ENCODE peak calls at places on chromosome 21, in five cellular contexts. F is thyroid gland, Q is spleen, B is heart left ventricle, R is tibial artery. O is an unnamed sample.
A peak's percentile ranks its signal among the peaks of the same experiment; 100 is the strongest.

GRCh38 chr21:35170818-35171217 is 121.7 kb upstream of the RUNX1 start:
- DNase-seq in F (no peak), Q (no peak), B (no peak), R (no peak), O (no peak)

GRCh38 chr21:43687566-43688395 is 28.4 kb downstream of the RRP1B start:
- DNase-seq in F (no peak), Q (peak; percentile 76), B (no peak), R (no peak), O (no peak)

GRCh38 chr21:28908351-28908750 is 84.3 kb downstream of the LTN1 start:
- DNase-seq in F (no peak), Q (no peak), B (no peak), R (no peak), O (no peak)

GRCh38 chr21:28426545-28426944 is 566.1 kb downstream of the LTN1 start:
- DNase-seq in F (no peak), Q (no peak), B (no peak), R (no peak), O (no peak)

GRCh38 chr21:27206368-27206982 is 239.6 kb upstream of the ADAMTS5 start:
- DNase-seq in F (no peak), Q (no peak), B (no peak), R (no peak), O (no peak)

GRCh38 chr21:34320006-34320405 is 43.8 kb upstream of the KCNE2 start:
- DNase-seq in F (no peak), Q (no peak), B (no peak), R (no peak), O (no peak)

GRCh38 chr21:28832013-28832714 is 160.5 kb downstream of the LTN1 start:
- DNase-seq in F (no peak), Q (no peak), B (no peak), R (no peak), O (no peak)

GRCh38 chr21:26120833-26121232 is 49.7 kb downstream of the APP start:
- DNase-seq in F (no peak), Q (no peak), B (no peak), R (no peak), O (no peak)

GRCh38 chr21:15754640-15755039 is 24.9 kb downstream of the USP25 start:
- DNase-seq in F (no peak), Q (no peak), B (no peak), R (no peak), O (no peak)

GRCh38 chr21:29342394-29342957 is 43.8 kb downstream of the BACH1 start:
- DNase-seq in F (no peak), Q (no peak), B (peak; percentile 76), R (peak; percentile 77), O (peak; percentile 49)

GRCh38 chr21:15978158-15978805 is 248.5 kb downstream of the USP25 start:
- DNase-seq in F (no peak), Q (no peak), B (no peak), R (no peak), O (no peak)

GRCh38 chr21:14480601-14481000 is 65.5 kb downstream of the SAMSN1 start:
- DNase-seq in F (no peak), Q (no peak), B (no peak), R (no peak), O (no peak)

GRCh38 chr21:23837564-23837963 is 1769.7 kb downstream of the MRPL39 start:
- DNase-seq in F (no peak), Q (no peak), B (no peak), R (no peak), O (no peak)

GRCh38 chr21:17538576-17538975 is 25.7 kb downstream of the CXADR start:
- DNase-seq in F (no peak), Q (no peak), B (no peak), R (no peak), O (no peak)

GRCh38 chr21:18760247-18760646 is 356.7 kb upstream of the TMPRSS15 start:
- DNase-seq in F (no peak), Q (no peak), B (no peak), R (no peak), O (no peak)

GRCh38 chr21:43333301-43334062 is 93.4 kb downstream of the SIK1 start:
- DNase-seq in F (peak; percentile 34), Q (no peak), B (peak; percentile 74), R (no peak), O (peak; percentile 34)

GRCh38 chr21:29209696-29210095 is 79.3 kb downstream of the MAP3K7CL start:
- DNase-seq in F (no peak), Q (no peak), B (no peak), R (no peak), O (no peak)

GRCh38 chr21:28770867-28771661 is 221.6 kb downstream of the LTN1 start:
- DNase-seq in F (no peak), Q (no peak), B (no peak), R (peak; percentile 38), O (no peak)

GRCh38 chr21:25859264-25859931 is 124.6 kb downstream of the GABPA start:
- DNase-seq in F (no peak), Q (no peak), B (no peak), R (no peak), O (no peak)

GRCh38 chr21:27173052-27173451 is 206.2 kb upstream of the ADAMTS5 start:
- DNase-seq in F (no peak), Q (no peak), B (no peak), R (no peak), O (no peak)

GRCh38 chr21:26846036-26846931 is 1.1 kb upstream of the ADAMTS1 start:
- DNase-seq in F (peak; percentile 82), Q (peak; percentile 87), B (peak; percentile 94), R (peak; percentile 79), O (peak; percentile 91)

GRCh38 chr21:29586696-29587095 is 288.0 kb downstream of the BACH1 start:
- DNase-seq in F (no peak), Q (no peak), B (no peak), R (no peak), O (no peak)

GRCh38 chr21:17729455-17729854 is 89.7 kb downstream of the C21orf91 start:
- DNase-seq in F (no peak), Q (no peak), B (no peak), R (no peak), O (no peak)

GRCh38 chr21:14707265-14708020 is 161.3 kb upstream of the SAMSN1 start:
- DNase-seq in F (no peak), Q (no peak), B (no peak), R (no peak), O (no peak)

GRCh38 chr21:34196996-34197395 is 123.6 kb downstream of the MRPS6 start:
- DNase-seq in F (peak; percentile 20), Q (no peak), B (no peak), R (no peak), O (no peak)

GRCh38 chr21:36706482-36706852 is 7.6 kb downstream of the SIM2 start:
- DNase-seq in F (no peak), Q (peak; percentile 14), B (no peak), R (no peak), O (no peak)

GRCh38 chr21:29436143-29436542 is 137.4 kb downstream of the BACH1 start:
- DNase-seq in F (no peak), Q (peak; percentile 70), B (peak; percentile 38), R (no peak), O (no peak)

GRCh38 chr21:44368711-44369446 is 15.5 kb downstream of the TRPM2 start:
- DNase-seq in F (no peak), Q (peak; percentile 73), B (no peak), R (no peak), O (peak; percentile 6)

GRCh38 chr21:31337991-31338891 is 5.8 kb downstream of the TIAM1 start:
- DNase-seq in F (no peak), Q (no peak), B (no peak), R (no peak), O (no peak)

GRCh38 chr21:26845066-26845749 is at the start of gene ADAMTS1:
- DNase-seq in F (peak; percentile 87), Q (peak; percentile 85), B (peak; percentile 94), R (peak; percentile 93), O (peak; percentile 97)

GRCh38 chr21:25862112-25862511 is 127.3 kb downstream of the GABPA start:
- DNase-seq in F (no peak), Q (no peak), B (no peak), R (no peak), O (no peak)

DNA sequence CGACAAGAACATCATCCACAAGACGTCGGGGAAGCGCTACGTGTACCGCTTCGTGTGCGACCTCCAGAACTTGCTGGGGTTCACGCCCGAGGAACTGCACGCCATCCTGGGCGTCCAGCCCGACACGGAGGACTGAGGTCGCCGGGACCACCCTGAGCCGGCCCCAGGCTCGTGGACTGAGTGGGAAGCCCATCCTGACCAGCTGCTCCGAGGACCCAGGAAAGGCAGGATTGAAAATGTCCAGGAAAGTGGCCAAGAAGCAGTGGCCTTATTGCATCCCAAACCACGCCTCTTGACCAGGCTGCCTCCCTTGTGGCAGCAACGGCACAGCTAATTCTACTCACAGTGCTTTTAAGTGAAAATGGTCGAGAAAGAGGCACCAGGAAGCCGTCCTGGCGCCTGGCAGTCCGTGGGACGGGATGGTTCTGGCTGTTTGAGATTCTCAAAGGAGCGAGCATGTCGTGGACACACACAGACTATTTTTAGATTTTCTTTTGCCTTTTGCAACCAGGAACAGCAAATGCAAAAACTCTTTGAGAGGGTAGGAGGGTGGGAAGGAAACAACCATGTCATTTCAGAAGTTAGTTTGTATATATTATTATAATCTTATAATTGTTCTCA is 17.1 kb downstream of the ETS2 start:
- DNase-seq in F (no peak), Q (no peak), B (no peak), R (no peak), O (no peak)
- H3K4me1 ChIP-seq in F (peaks cover 53% of the 10 kb centered on the region), Q (peaks cover 6% of the 10 kb centered on the region), B (peaks cover 3% of the 10 kb centered on the region), R (peaks cover 40% of the 10 kb centered on the region), O (peaks cover 4% of the 10 kb centered on the region)

GRCh38 chr21:37732927-37733326 is 183.3 kb downstream of the KCNJ6 start:
- DNase-seq in F (no peak), Q (no peak), B (no peak), R (no peak), O (no peak)
- TF ChIP-seq CTCF in F (no peak), Q (no peak), B (no peak), R (no peak), O (no peak)

DNA sequence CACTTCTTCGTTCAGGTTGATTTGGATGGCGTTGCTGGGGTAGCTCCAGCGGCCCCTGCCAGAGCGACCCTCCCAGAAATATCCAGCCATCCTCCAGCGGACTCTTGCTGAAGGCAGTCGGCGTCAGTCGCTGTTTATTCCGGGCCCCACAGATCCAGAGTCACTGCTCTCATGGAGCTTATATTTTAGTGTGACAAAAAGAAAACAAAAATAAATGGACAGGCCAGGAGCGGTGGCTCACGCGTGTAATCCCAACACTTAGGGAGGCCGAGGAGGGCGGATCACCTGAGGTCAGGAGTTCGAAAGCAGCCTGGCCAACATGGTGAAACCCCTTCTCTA is 791 bp upstream of the CFAP298 start:
- DNase-seq in F (no peak), Q (no peak), B (no peak), R (no peak), O (no peak)
- H3K27me3 ChIP-seq in F (no peaks in the 10 kb centered on the region), Q (no peaks in the 10 kb centered on the region), B (no peaks in the 10 kb centered on the region), R (no peaks in the 10 kb centered on the region), O (no peaks in the 10 kb centered on the region)

DNA sequence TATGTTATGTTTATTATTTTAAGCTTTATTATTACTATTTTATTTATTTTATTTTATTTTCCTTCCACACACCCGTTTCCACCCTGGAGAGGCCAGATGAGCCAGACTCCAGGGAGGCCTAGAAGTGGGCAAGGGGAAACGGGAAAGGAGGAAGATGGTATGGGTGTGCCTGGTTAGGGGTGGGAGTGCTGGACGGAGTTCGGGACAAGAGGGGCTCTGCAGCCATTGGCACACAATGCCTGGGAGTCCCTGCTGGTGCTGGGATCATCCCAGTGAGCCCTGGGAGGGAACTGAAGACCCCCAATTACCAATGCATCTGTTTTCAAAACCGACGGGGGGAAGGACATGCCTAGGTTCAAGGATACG is 468 bp upstream of the MX1 start:
- DNase-seq in F (no peak), Q (no peak), B (no peak), R (no peak), O (no peak)
- H3K4me1 ChIP-seq in F (peaks cover 26% of the 10 kb centered on the region), Q (peaks cover 36% of the 10 kb centered on the region), B (no peaks in the 10 kb centered on the region), R (peaks cover 10% of the 10 kb centered on the region), O (no peaks in the 10 kb centered on the region)

GRCh38 chr21:46325073-46325912 is 1.3 kb downstream of the PCNT start:
- DNase-seq in F (peak; percentile 38), Q (peak; percentile 92), B (peak; percentile 66), R (peak; percentile 20), O (peak; percentile 48)
- TF ChIP-seq CTCF in F (no peak), Q (no peak), B (peak; percentile 27), R (no peak), O (no peak)

O was measured in uterus.